ENCODE peak calls at places on chromosome 17, in seven cellular contexts. C is psoas muscle; H is activated CD4-positive, alpha-beta T cell treated with anti-CD3 and anti-CD28 coated beads, Interleukin-2, amount 50 U/mL, for 48 hours; R is KBM-7; Q is GM12891; I is endothelial cell; Y is activated CD4-positive, CD25-positive, alpha-beta regulatory T cell treated with anti-CD3 and anti-CD28 coated beads, Interleukin-2, amount 50 U/mL, for 72 hours. Z is an unnamed sample.

GRCh38 chr17:72514888-72515287 is 394.1 kb downstream of the SOX9 start:
- DNase-seq in C (no peak), Y (no peak), R (no peak), Q (no peak), H (no peak), I (no peak), Z (no peak)

GRCh38 chr17:40791808-40792436 is 7.8 kb downstream of the KRT28 start:
- DNase-seq in Y (no peak), C (no peak), R (peak), H (no peak), I (no peak), Q (no peak), Z (no peak)

GRCh38 chr17:29124931-29125270 is 55.3 kb downstream of the MYO18A start:
- DNase-seq in I (no peak), Q (no peak), Y (no peak), C (peak), H (no peak), R (no peak), Z (no peak)

GRCh38 chr17:80835816-80836657 is 155.6 kb upstream of the CHMP6 start:
- DNase-seq in Y (no peak), R (no peak), I (no peak), Q (no peak), H (no peak), C (peak), Z (no peak)

GRCh38 chr17:10192963-10193362 is 5.4 kb downstream of the GAS7 start:
- DNase-seq in R (no peak), H (no peak), Y (no peak), Q (no peak), C (no peak), I (no peak), Z (peak)

GRCh38 chr17:62625870-62626200 is 1.6 kb upstream of the MRC2 start:
- DNase-seq in Q (no peak), C (no peak), Y (no peak), R (no peak), I (no peak), H (no peak), Z (no peak)

GRCh38 chr17:83202002-83203000 is 122.9 kb downstream of the METRNL start:
- DNase-seq in C (peak), R (no peak), Y (peak), I (no peak), Q (no peak), H (no peak), Z (peak)

GRCh38 chr17:42392664-42393415 is 4.6 kb upstream of the STAT3 start:
- DNase-seq in R (no peak), H (no peak), C (no peak), I (no peak), Q (peak), Y (no peak), Z (no peak)

GRCh38 chr17:68591583-68591982 is 9.6 kb downstream of the FAM20A start:
- DNase-seq in C (peak), H (no peak), Y (no peak), Q (no peak), R (no peak), I (no peak), Z (peak)

GRCh38 chr17:17514993-17515920 is 19.1 kb upstream of the RASD1 start:
- DNase-seq in R (no peak), Q (no peak), C (peak), I (no peak), H (no peak), Y (no peak), Z (no peak)

GRCh38 chr17:7837375-7838290 is 3.6 kb downstream of the KDM6B start:
- DNase-seq in H (no peak), C (no peak), Y (no peak), I (no peak), R (no peak), Q (no peak), Z (no peak)

GRCh38 chr17:47850692-47851573 is at the start of gene SP6:
- DNase-seq in H (peak), Y (peak), R (no peak), C (peak), I (peak), Q (no peak), Z (peak)

GRCh38 chr17:7334938-7335538 is 1.3 kb upstream of the ACAP1 start:
- DNase-seq in C (no peak), I (no peak), H (no peak), Y (no peak), Q (no peak), R (no peak), Z (no peak)

GRCh38 chr17:72390675-72391501 is 270.1 kb downstream of the SOX9 start:
- DNase-seq in C (no peak), I (no peak), H (no peak), R (no peak), Y (no peak), Q (no peak), Z (no peak)

GRCh38 chr17:75129576-75129975 is 2.0 kb downstream of the NT5C start:
- DNase-seq in I (no peak), R (no peak), Q (no peak), C (no peak), H (no peak), Y (no peak), Z (no peak)